ENCODE peak calls at places on chromosomes 11 and 22, in six cellular contexts. N, J, G, U, X and R are unnamed samples.
A peak's percentile ranks its signal among the peaks of the same experiment; 100 is the strongest.

GRCh38 chr22:40156001-40156516 is 21.7 kb upstream of the TNRC6B start:
- DNase-seq in N (no peak), J (no peak), U (peak; percentile 77), G (peak; percentile 26), X (no peak), R (no peak)

GRCh38 chr11:85040166-85040565 is 587.0 kb downstream of the DLG2 start:
- DNase-seq in N (no peak), J (no peak), X (no peak), G (no peak), U (no peak), R (no peak)

GRCh38 chr11:64361659-64362058 is 2.7 kb downstream of the RPS6KA4 start:
- DNase-seq in J (no peak), X (no peak), G (no peak), N (no peak), U (no peak), R (no peak)

GRCh38 chr11:86510674-86511073 is 136.0 kb downstream of the CCDC81 start:
- DNase-seq in J (no peak), G (no peak), N (no peak), U (no peak), X (no peak), R (no peak)

GRCh38 chr11:120131941-120132644 is 5.8 kb downstream of the TRIM29 start:
- DNase-seq in G (no peak), U (no peak), N (no peak), X (no peak), J (peak; percentile 7), R (peak; percentile 68)

GRCh38 chr11:44944853-44945235 is 5.8 kb downstream of the TP53I11 start:
- DNase-seq in J (no peak), G (no peak), U (peak; percentile 16), N (no peak), X (no peak), R (no peak)

GRCh38 chr22:17738386-17739128 is 35.7 kb downstream of the BID start:
- DNase-seq in N (no peak), J (no peak), G (no peak), X (no peak), U (no peak), R (no peak)

GRCh38 chr22:42919199-42919598 is 62.1 kb upstream of the ARFGAP3 start:
- DNase-seq in X (peak; percentile 26), N (no peak), U (peak; percentile 81), J (no peak), G (no peak), R (no peak)

GRCh38 chr11:86737752-86738151 is 62.6 kb upstream of the PRSS23 start:
- DNase-seq in U (no peak), X (no peak), G (no peak), J (no peak), N (peak; percentile 50), R (no peak)

GRCh38 chr11:73978576-73979086 is 4.0 kb downstream of the UCP2 start:
- DNase-seq in X (no peak), G (no peak), N (no peak), J (no peak), U (no peak), R (peak; percentile 14)

GRCh38 chr22:43110444-43110926 is at the start of gene BIK:
- DNase-seq in U (peak; percentile 53), G (no peak), J (peak; percentile 49), N (no peak), X (peak; percentile 46), R (no peak)

GRCh38 chr11:127651175-127651887 is 650.8 kb upstream of the KIRREL3 start:
- DNase-seq in U (peak; percentile 95), X (no peak), J (no peak), G (peak; percentile 9), N (no peak), R (no peak)

GRCh38 chr11:100681064-100681502 is 6.0 kb upstream of the ARHGAP42 start:
- DNase-seq in G (no peak), J (no peak), N (no peak), X (peak; percentile 25), U (peak; percentile 84), R (no peak)

GRCh38 chr11:35794850-35795249 is 132.3 kb downstream of the TRIM44 start:
- DNase-seq in J (no peak), U (peak; percentile 67), G (peak; percentile 48), X (no peak), N (peak; percentile 30), R (no peak)

GRCh38 chr11:130551388-130551787 is 102.9 kb downstream of the ADAMTS15 start:
- DNase-seq in N (no peak), G (no peak), X (no peak), J (no peak), U (peak; percentile 53), R (no peak)

GRCh38 chr11:76291576-76292526 is 85.5 kb upstream of the WNT11 start:
- DNase-seq in N (no peak), X (no peak), J (no peak), G (no peak), U (peak; percentile 89), R (peak; percentile 63)

GRCh38 chr22:39454385-39454871 is 2.4 kb upstream of the MGAT3 start:
- DNase-seq in U (no peak), N (no peak), J (no peak), X (no peak), G (no peak), R (no peak)

GRCh38 chr22:47595122-47595521 is 832.7 kb downstream of the TBC1D22A start:
- DNase-seq in G (no peak), X (no peak), N (no peak), U (no peak), J (no peak), R (peak; percentile 9)

GRCh38 chr11:121367434-121367833 is 74.9 kb downstream of the SC5D start:
- DNase-seq in U (peak; percentile 45), G (no peak), N (no peak), J (peak; percentile 19), X (no peak), R (no peak)

GRCh38 chr22:37604875-37605274 is 3.8 kb upstream of the GGA1 start:
- DNase-seq in J (peak; percentile 44), N (no peak), G (no peak), U (no peak), X (peak; percentile 50), R (no peak)

GRCh38 chr11:61331636-61332035 is 1.3 kb downstream of the DDB1 start:
- DNase-seq in U (no peak), G (no peak), N (no peak), J (no peak), X (no peak), R (no peak)

GRCh38 chr11:124761301-124762021 is 629 bp downstream of the ESAM start:
- DNase-seq in U (no peak), N (no peak), X (peak; percentile 42), J (no peak), G (no peak), R (no peak)

GRCh38 chr22:41048791-41049717 is 43.3 kb upstream of the EP300 start:
- DNase-seq in N (peak; percentile 63), U (peak; percentile 53), G (no peak), X (no peak), J (no peak), R (no peak)

GRCh38 chr22:37147186-37147990 is 2.3 kb downstream of the IL2RB start:
- DNase-seq in J (no peak), N (no peak), X (no peak), U (no peak), G (no peak), R (peak; percentile 22)

GRCh38 chr11:33406241-33406640 is 149.1 kb downstream of the HIPK3 start:
- DNase-seq in G (no peak), X (no peak), U (no peak), J (no peak), N (no peak), R (no peak)

GRCh38 chr11:120857508-120857907 is 166.4 kb upstream of the TBCEL start:
- DNase-seq in J (no peak), U (no peak), G (no peak), X (no peak), N (no peak), R (no peak)

GRCh38 chr11:65489706-65490310 is 9.0 kb upstream of the MALAT1 start:
- DNase-seq in J (no peak), N (no peak), X (no peak), U (peak; percentile 21), G (no peak), R (peak; percentile 73)

GRCh38 chr22:37218771-37219411 is 6.6 kb upstream of the SSTR3 start:
- DNase-seq in X (no peak), N (no peak), G (no peak), U (no peak), J (peak; percentile 67), R (no peak)

GRCh38 chr11:103125462-103125861 is 16.2 kb downstream of the DYNC2H1 start:
- DNase-seq in G (no peak), U (no peak), X (no peak), J (no peak), N (no peak), R (no peak)